ENCODE peak calls at places on chromosomes 5 and 9, in seven cellular contexts. I, A, J, G, K, Q and L are unnamed samples.

GRCh38 chr9:91935066-91935729 is 14.8 kb downstream of the ROR2 start:
- DNase-seq in I (no peak), A (no peak), J (peak), G (no peak), K (no peak), Q (no peak), L (no peak)

GRCh38 chr9:99823392-99824377 is 2.0 kb downstream of the NR4A3 start:
- DNase-seq in I (peak), A (peak), J (peak), G (peak), K (no peak), Q (peak), L (peak)

GRCh38 chr5:9160747-9161146 is 385.1 kb downstream of the SEMA5A start:
- DNase-seq in I (no peak), A (no peak), J (no peak), G (no peak), K (no peak), Q (no peak), L (no peak)

GRCh38 chr9:104075801-104076753 is 18.0 kb upstream of the SMC2 start:
- DNase-seq in I (peak), A (no peak), J (no peak), G (no peak), K (peak), Q (peak), L (no peak)

GRCh38 chr5:149777382-149777781 is 47.3 kb downstream of the PPARGC1B start:
- DNase-seq in I (no peak), A (no peak), J (peak), G (no peak), K (no peak), Q (peak), L (no peak)

GRCh38 chr9:97598461-97599288 is 34.5 kb downstream of the TSTD2 start:
- DNase-seq in I (peak), A (peak), J (peak), G (peak), K (peak), Q (peak), L (peak)

GRCh38 chr9:34072868-34073590 is 24.3 kb upstream of the UBAP2 start:
- DNase-seq in I (peak), A (peak), J (peak), G (peak), K (peak), Q (peak), L (no peak)

GRCh38 chr5:150600951-150601773 is 39.3 kb upstream of the SYNPO start:
- DNase-seq in I (no peak), A (no peak), J (no peak), G (no peak), K (no peak), Q (no peak), L (no peak)

GRCh38 chr5:123511290-123511647 is 708 bp upstream of the CSNK1G3 start:
- DNase-seq in I (peak), A (no peak), J (peak), G (no peak), K (peak), Q (peak), L (peak)

GRCh38 chr5:72244862-72245371 is 75.1 kb downstream of the MRPS27 start:
- DNase-seq in I (peak), A (peak), J (peak), G (no peak), K (peak), Q (peak), L (no peak)

GRCh38 chr9:130301483-130302286 is 36.1 kb downstream of the HMCN2 start:
- DNase-seq in I (peak), A (no peak), J (peak), G (no peak), K (no peak), Q (no peak), L (no peak)

GRCh38 chr5:160339406-160340140 is 27.2 kb upstream of the CCNJL start:
- DNase-seq in I (no peak), A (no peak), J (no peak), G (no peak), K (no peak), Q (no peak), L (no peak)

GRCh38 chr5:67257500-67257899 is 60.9 kb upstream of the CD180 start:
- DNase-seq in I (no peak), A (no peak), J (no peak), G (no peak), K (no peak), Q (no peak), L (no peak)

GRCh38 chr9:79807966-79808365 is 236.2 kb downstream of the TLE4 start:
- DNase-seq in I (no peak), A (no peak), J (no peak), G (no peak), K (no peak), Q (no peak), L (no peak)

GRCh38 chr5:50441479-50441815 is 359 bp upstream of the EMB start:
- DNase-seq in I (no peak), A (no peak), J (no peak), G (no peak), K (no peak), Q (no peak), L (no peak)

GRCh38 chr5:95963650-95964410 is 2.2 kb upstream of the ELL2 start:
- DNase-seq in I (no peak), A (no peak), J (peak), G (no peak), K (peak), Q (no peak), L (no peak)

GRCh38 chr5:158384535-158385421 is 525.8 kb upstream of the CLINT1 start:
- DNase-seq in I (peak), A (no peak), J (no peak), G (no peak), K (peak), Q (peak), L (no peak)

GRCh38 chr9:95044731-95045508 is 272.6 kb downstream of the FANCC start:
- DNase-seq in I (no peak), A (peak), J (peak), G (peak), K (peak), Q (peak), L (peak)

GRCh38 chr5:132134384-132134783 is 60.8 kb downstream of the CSF2 start:
- DNase-seq in I (peak), A (no peak), J (peak), G (no peak), K (peak), Q (peak), L (no peak)

GRCh38 chr9:137097761-137098462 is 11.1 kb downstream of the MAN1B1 start:
- DNase-seq in I (no peak), A (no peak), J (no peak), G (no peak), K (no peak), Q (no peak), L (no peak)

GRCh38 chr9:137096785-137097546 is 10.2 kb downstream of the MAN1B1 start:
- DNase-seq in I (no peak), A (no peak), J (no peak), G (no peak), K (no peak), Q (no peak), L (no peak)

GRCh38 chr9:137099231-137099630 is 12.4 kb downstream of the MAN1B1 start:
- DNase-seq in I (no peak), A (no peak), J (no peak), G (no peak), K (no peak), Q (no peak), L (no peak)

DNA sequence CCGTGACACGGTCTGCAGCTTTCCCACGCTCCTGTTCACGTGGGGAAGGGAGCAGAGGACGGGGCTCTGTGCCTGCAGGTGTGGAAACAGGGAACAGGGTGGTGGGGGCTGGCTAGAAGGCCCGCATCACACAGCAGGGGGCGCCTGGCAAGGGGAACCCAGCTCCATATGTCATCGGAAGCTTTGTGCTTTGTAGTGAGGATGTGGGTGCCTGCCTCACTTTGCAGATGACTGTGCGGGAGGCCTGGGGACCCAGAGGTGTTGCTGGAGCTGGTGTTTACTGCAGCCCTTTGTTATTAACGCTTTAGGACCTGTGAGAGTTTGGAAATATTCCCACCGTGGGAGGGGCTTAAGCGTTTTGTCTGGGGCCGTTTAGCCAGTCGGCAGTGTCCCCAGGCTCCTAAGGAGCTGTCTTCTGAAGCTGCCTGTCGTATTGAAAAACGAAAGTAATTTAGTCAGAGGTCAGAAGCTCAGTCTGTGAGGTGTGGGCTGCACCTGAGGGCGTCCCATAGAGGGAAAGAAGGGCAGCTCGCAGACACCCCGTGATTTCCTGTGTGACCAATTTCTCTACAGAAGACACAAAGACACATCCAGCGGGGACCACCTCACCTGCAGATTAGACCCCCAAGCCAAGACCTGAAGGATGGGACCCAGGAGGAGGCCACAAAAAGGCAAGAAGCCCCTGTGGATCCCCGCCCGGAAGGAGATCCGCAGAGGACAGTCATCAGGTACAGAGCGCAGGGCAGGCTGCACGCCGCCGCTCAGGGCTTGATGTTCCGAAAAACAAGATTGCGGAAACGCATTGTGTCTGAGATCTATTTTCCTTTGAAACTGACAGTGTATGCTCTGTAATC is 9.1 kb downstream of the MAN1B1 start:
- DNase-seq in I (no peak), A (no peak), J (no peak), G (no peak), K (no peak), Q (no peak), L (no peak)
- H3K18ac ChIP-seq in I (no peak), A (no peak), J (no peak), G (no peak), K (no peak), Q (no peak), L (no peak)

GRCh38 chr5:137032929-137033328 is 466.2 kb downstream of the SPOCK1 start:
- DNase-seq in I (no peak), A (peak), J (peak), G (no peak), K (no peak), Q (no peak), L (no peak)

GRCh38 chr5:137022725-137023124 is 476.4 kb downstream of the SPOCK1 start:
- DNase-seq in I (no peak), A (no peak), J (no peak), G (no peak), K (no peak), Q (no peak), L (no peak)

GRCh38 chr5:137022043-137022442 is 477.1 kb downstream of the SPOCK1 start:
- DNase-seq in I (no peak), A (no peak), J (no peak), G (no peak), K (no peak), Q (no peak), L (no peak)

GRCh38 chr5:137027758-137028157 is 471.4 kb downstream of the SPOCK1 start:
- DNase-seq in I (no peak), A (no peak), J (no peak), G (no peak), K (no peak), Q (no peak), L (no peak)
- H3K18ac ChIP-seq in I (no peak), A (no peak), J (no peak), G (no peak), K (no peak), Q (no peak), L (no peak)

DNA sequence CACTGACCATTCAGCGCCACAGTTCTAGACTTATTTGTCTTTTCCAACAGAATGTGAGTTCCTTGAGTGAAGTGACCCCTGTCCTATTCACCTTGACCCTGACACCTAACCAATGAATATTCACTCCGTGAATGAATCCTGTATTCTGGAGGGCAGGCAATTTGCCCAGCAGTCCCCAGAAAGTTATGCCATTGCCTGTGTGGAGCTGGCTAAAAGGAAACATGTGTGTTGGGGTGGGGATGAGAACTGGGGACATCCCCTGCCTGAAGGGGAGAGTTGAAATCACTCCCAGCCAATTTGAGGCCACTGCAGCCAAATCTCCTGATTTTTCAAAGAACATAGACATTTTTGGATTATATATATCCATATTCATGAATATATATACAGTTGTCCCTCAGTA is 199.0 kb downstream of the SLIT3 start:
- DNase-seq in I (no peak), A (no peak), J (no peak), G (no peak), K (no peak), Q (no peak), L (no peak)
- H3K18ac ChIP-seq in I (no peak), A (no peak), J (no peak), G (no peak), K (no peak), Q (no peak), L (no peak)

DNA sequence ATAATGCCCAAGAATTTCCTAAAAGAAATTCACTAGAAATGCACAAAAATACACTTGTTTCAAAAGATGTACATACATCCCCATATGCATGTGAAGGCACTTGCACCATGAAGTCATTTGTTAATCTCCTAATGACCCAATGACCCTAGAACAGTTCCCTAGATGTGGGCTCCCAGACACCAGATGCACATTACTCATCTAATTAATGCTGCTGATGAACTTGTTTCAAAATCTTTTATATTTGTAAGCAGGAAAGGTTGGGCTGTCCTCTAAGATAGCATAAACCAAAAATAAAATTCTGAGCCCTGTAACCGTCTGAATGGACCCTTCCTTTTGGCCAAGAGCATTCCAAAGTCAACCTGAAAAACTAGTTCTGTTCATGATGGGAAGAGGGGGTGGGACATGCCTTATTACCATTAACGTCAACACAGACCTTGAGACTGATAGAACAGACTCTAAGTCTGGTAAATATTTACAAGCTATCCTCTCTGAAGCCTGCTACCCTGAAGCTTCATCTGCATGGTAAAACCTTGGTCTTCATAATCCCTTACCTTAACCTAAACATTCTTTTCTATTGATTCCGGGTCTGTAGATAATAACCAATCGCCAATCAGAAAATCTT is 91.0 kb upstream of the DAPK1 start:
- DNase-seq in I (no peak), A (no peak), J (peak), G (no peak), K (peak), Q (no peak), L (no peak)
- H3K18ac ChIP-seq in I (no peak), A (no peak), J (peak), G (peak), K (no peak), Q (no peak), L (no peak)

GRCh38 chr9:114503522-114504340 is 1.5 kb downstream of the WHRN start:
- DNase-seq in I (no peak), A (no peak), J (peak), G (no peak), K (no peak), Q (no peak), L (no peak)

GRCh38 chr9:114501786-114502682 is 3.2 kb downstream of the WHRN start:
- DNase-seq in I (peak), A (no peak), J (peak), G (peak), K (no peak), Q (peak), L (peak)

GRCh38 chr9:114500583-114501292 is 4.5 kb downstream of the WHRN start:
- DNase-seq in I (no peak), A (no peak), J (no peak), G (no peak), K (no peak), Q (no peak), L (no peak)

GRCh38 chr9:114504341-114505186 is 709 bp downstream of the WHRN start:
- DNase-seq in I (peak), A (peak), J (peak), G (peak), K (peak), Q (peak), L (peak)

DNA sequence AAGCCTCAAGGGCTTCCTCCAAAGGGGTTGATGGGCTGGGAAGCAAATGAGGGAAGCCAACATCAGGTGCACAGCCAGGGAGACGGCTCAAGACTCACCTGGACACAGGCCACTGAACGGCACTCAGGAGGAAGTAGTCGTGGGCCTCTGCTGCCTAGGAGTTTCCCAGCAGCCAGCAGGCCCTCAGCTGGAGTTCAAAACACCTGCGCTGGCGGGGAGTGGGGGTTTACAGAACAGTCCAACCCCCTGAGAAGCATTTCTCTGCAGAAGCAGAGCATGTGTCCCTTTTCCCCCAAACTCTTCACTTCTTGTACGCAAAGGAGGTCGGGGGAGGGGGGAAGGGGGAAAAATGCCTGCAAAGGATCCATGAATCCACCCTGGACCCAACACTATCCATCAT is 2.3 kb downstream of the WHRN start:
- DNase-seq in I (no peak), A (no peak), J (no peak), G (no peak), K (no peak), Q (no peak), L (no peak)
- H3K18ac ChIP-seq in I (no peak), A (no peak), J (no peak), G (peak), K (no peak), Q (no peak), L (peak)

GRCh38 chr9:96441798-96442445 is 8.0 kb upstream of the HABP4 start:
- DNase-seq in I (peak), A (no peak), J (peak), G (no peak), K (peak), Q (peak), L (no peak)
- H3K18ac ChIP-seq in I (no peak), A (no peak), J (no peak), G (no peak), K (no peak), Q (no peak), L (no peak)

GRCh38 chr9:107226431-107226830 is 56.6 kb upstream of the RAD23B start:
- DNase-seq in I (no peak), A (no peak), J (peak), G (no peak), K (no peak), Q (no peak), L (no peak)
- H3K18ac ChIP-seq in I (no peak), A (no peak), J (no peak), G (no peak), K (no peak), Q (no peak), L (no peak)